ENCODE peak calls at places on chromosomes 13 and 19, in ten cellular contexts. One of them, this sample, is unnamed. For H3K4me1, the result is how much of the 10 kb centered on the place peaks cover.

GRCh38 chr13:34543836-34544235 is 398.2 kb upstream of the NBEA start:
- DNase-seq in GM23338: no peak
- DNase-seq in ovary: no peak
- DNase-seq in CD8-positive, alpha-beta T cell: no peak
- DNase-seq in lung: no peak
- DNase-seq in neural progenitor cell: no peak
- DNase-seq in Peyer's patch: no peak
- DNase-seq in mucosa of descending colon: no peak
- DNase-seq in right atrium auricular region: no peak
- DNase-seq in body of pancreas: no peak
- DNase-seq in this sample: no peak

GRCh38 chr13:24270639-24271131 is 38.7 kb upstream of the C1QTNF9 start:
- DNase-seq in CD8-positive, alpha-beta T cell: peak
- DNase-seq in neural progenitor cell: peak
- DNase-seq in lung: peak
- DNase-seq in GM23338: peak
- DNase-seq in ovary: peak
- DNase-seq in right atrium auricular region: peak
- DNase-seq in mucosa of descending colon: peak
- DNase-seq in body of pancreas: peak
- DNase-seq in Peyer's patch: peak
- DNase-seq in this sample: peak

GRCh38 chr19:8397746-8398721 is 7.9 kb downstream of the RAB11B start:
- DNase-seq in lung: no peak
- DNase-seq in Peyer's patch: peak
- DNase-seq in CD8-positive, alpha-beta T cell: no peak
- DNase-seq in ovary: no peak
- DNase-seq in mucosa of descending colon: peak
- DNase-seq in right atrium auricular region: no peak
- DNase-seq in GM23338: no peak
- DNase-seq in body of pancreas: no peak
- DNase-seq in neural progenitor cell: no peak
- DNase-seq in this sample: no peak

GRCh38 chr13:43664700-43665191 is 122.0 kb downstream of the ENOX1 start:
- DNase-seq in CD8-positive, alpha-beta T cell: no peak
- DNase-seq in neural progenitor cell: peak
- DNase-seq in body of pancreas: peak
- DNase-seq in GM23338: peak
- DNase-seq in mucosa of descending colon: peak
- DNase-seq in Peyer's patch: peak
- DNase-seq in lung: no peak
- DNase-seq in right atrium auricular region: no peak
- DNase-seq in ovary: peak
- DNase-seq in this sample: peak

GRCh38 chr13:21150013-21150412 is 26.3 kb downstream of the SKA3 start:
- DNase-seq in body of pancreas: no peak
- DNase-seq in right atrium auricular region: no peak
- DNase-seq in neural progenitor cell: no peak
- DNase-seq in GM23338: no peak
- DNase-seq in mucosa of descending colon: no peak
- DNase-seq in ovary: no peak
- DNase-seq in lung: no peak
- DNase-seq in CD8-positive, alpha-beta T cell: no peak
- DNase-seq in Peyer's patch: no peak
- DNase-seq in this sample: no peak

GRCh38 chr19:48970923-48971395 is 5.8 kb downstream of the FTL start:
- DNase-seq in right atrium auricular region: peak
- DNase-seq in body of pancreas: peak
- DNase-seq in mucosa of descending colon: peak
- DNase-seq in lung: peak
- DNase-seq in Peyer's patch: peak
- DNase-seq in GM23338: peak
- DNase-seq in neural progenitor cell: peak
- DNase-seq in ovary: peak
- DNase-seq in CD8-positive, alpha-beta T cell: peak
- DNase-seq in this sample: peak

GRCh38 chr13:30520571-30520970 is 54.8 kb upstream of the HMGB1 start:
- DNase-seq in lung: no peak
- DNase-seq in body of pancreas: no peak
- DNase-seq in ovary: no peak
- DNase-seq in Peyer's patch: no peak
- DNase-seq in mucosa of descending colon: no peak
- DNase-seq in CD8-positive, alpha-beta T cell: no peak
- DNase-seq in GM23338: no peak
- DNase-seq in right atrium auricular region: no peak
- DNase-seq in neural progenitor cell: no peak
- DNase-seq in this sample: no peak

GRCh38 chr13:31012285-31013024 is 80.0 kb downstream of the TEX26 start:
- DNase-seq in GM23338: peak
- DNase-seq in Peyer's patch: no peak
- DNase-seq in mucosa of descending colon: no peak
- DNase-seq in neural progenitor cell: peak
- DNase-seq in ovary: no peak
- DNase-seq in body of pancreas: no peak
- DNase-seq in CD8-positive, alpha-beta T cell: no peak
- DNase-seq in lung: no peak
- DNase-seq in right atrium auricular region: no peak
- DNase-seq in this sample: no peak

GRCh38 chr19:6278051-6278450 is 1.7 kb downstream of the MLLT1 start:
- DNase-seq in body of pancreas: no peak
- DNase-seq in GM23338: no peak
- DNase-seq in ovary: no peak
- DNase-seq in Peyer's patch: no peak
- DNase-seq in CD8-positive, alpha-beta T cell: no peak
- DNase-seq in neural progenitor cell: no peak
- DNase-seq in lung: no peak
- DNase-seq in right atrium auricular region: no peak
- DNase-seq in mucosa of descending colon: no peak
- DNase-seq in this sample: no peak
- H3K4me3 ChIP-seq in body of pancreas: no peak
- H3K4me3 ChIP-seq in GM23338: peak
- H3K4me3 ChIP-seq in ovary: no peak
- H3K4me3 ChIP-seq in Peyer's patch: no peak
- H3K4me3 ChIP-seq in CD8-positive, alpha-beta T cell: no peak
- H3K4me3 ChIP-seq in neural progenitor cell: no peak
- H3K4me3 ChIP-seq in lung: no peak
- H3K4me3 ChIP-seq in right atrium auricular region: no peak
- H3K4me3 ChIP-seq in mucosa of descending colon: no peak
- H3K4me3 ChIP-seq in this sample: peak

DNA sequence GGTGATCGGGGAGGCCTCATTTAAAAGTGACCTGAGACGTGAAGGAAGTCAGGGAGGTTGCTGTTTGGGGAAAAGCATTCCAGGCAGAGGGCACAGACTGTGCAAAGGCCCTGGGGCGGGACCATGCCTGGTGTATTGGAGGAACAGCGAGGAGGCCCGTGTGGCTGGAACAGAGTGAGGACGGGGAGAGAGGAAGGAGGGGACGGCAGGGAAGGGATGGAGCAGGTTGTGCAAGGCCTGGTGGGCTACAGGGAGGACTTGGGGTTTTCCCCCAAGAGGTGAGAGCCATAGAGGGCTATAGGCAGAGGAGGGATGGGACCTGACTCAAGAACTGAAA is 17.2 kb downstream of the PTPRS start:
- DNase-seq in neural progenitor cell: no peak
- DNase-seq in body of pancreas: no peak
- DNase-seq in CD8-positive, alpha-beta T cell: no peak
- DNase-seq in Peyer's patch: no peak
- DNase-seq in ovary: no peak
- DNase-seq in lung: no peak
- DNase-seq in mucosa of descending colon: no peak
- DNase-seq in GM23338: no peak
- DNase-seq in right atrium auricular region: no peak
- DNase-seq in this sample: no peak
- TF ChIP-seq CTCF in neural progenitor cell: no peak
- TF ChIP-seq CTCF in body of pancreas: no peak
- TF ChIP-seq CTCF in CD8-positive, alpha-beta T cell: no peak
- TF ChIP-seq CTCF in Peyer's patch: no peak
- TF ChIP-seq CTCF in ovary: no peak
- TF ChIP-seq CTCF in lung: no peak
- TF ChIP-seq CTCF in mucosa of descending colon: no peak
- TF ChIP-seq CTCF in GM23338: no peak
- TF ChIP-seq CTCF in right atrium auricular region: no peak
- TF ChIP-seq CTCF in this sample: no peak

GRCh38 chr19:12782174-12782423 is 6.7 kb upstream of the HOOK2 start:
- DNase-seq in right atrium auricular region: no peak
- DNase-seq in neural progenitor cell: no peak
- DNase-seq in mucosa of descending colon: no peak
- DNase-seq in GM23338: no peak
- DNase-seq in body of pancreas: no peak
- DNase-seq in ovary: no peak
- DNase-seq in lung: peak
- DNase-seq in CD8-positive, alpha-beta T cell: no peak
- DNase-seq in Peyer's patch: no peak
- DNase-seq in this sample: no peak
- H3K4me1 ChIP-seq in right atrium auricular region: under half
- H3K4me1 ChIP-seq in neural progenitor cell: under half
- H3K4me1 ChIP-seq in mucosa of descending colon: half or more
- H3K4me1 ChIP-seq in GM23338: under half
- H3K4me1 ChIP-seq in body of pancreas: half or more
- H3K4me1 ChIP-seq in ovary: under half
- H3K4me1 ChIP-seq in lung: under half
- H3K4me1 ChIP-seq in CD8-positive, alpha-beta T cell: half or more
- H3K4me1 ChIP-seq in Peyer's patch: under half
- H3K4me1 ChIP-seq in this sample: under half

GRCh38 chr19:17606786-17607185 is 51.3 kb downstream of the COLGALT1 start:
- DNase-seq in body of pancreas: no peak
- DNase-seq in neural progenitor cell: peak
- DNase-seq in Peyer's patch: no peak
- DNase-seq in mucosa of descending colon: no peak
- DNase-seq in lung: no peak
- DNase-seq in ovary: no peak
- DNase-seq in right atrium auricular region: no peak
- DNase-seq in CD8-positive, alpha-beta T cell: no peak
- DNase-seq in GM23338: peak
- DNase-seq in this sample: peak
- H3K4me3 ChIP-seq in body of pancreas: no peak
- H3K4me3 ChIP-seq in neural progenitor cell: peak
- H3K4me3 ChIP-seq in Peyer's patch: peak
- H3K4me3 ChIP-seq in mucosa of descending colon: no peak
- H3K4me3 ChIP-seq in lung: no peak
- H3K4me3 ChIP-seq in ovary: no peak
- H3K4me3 ChIP-seq in right atrium auricular region: no peak
- H3K4me3 ChIP-seq in CD8-positive, alpha-beta T cell: no peak
- H3K4me3 ChIP-seq in GM23338: peak
- H3K4me3 ChIP-seq in this sample: peak

DNA sequence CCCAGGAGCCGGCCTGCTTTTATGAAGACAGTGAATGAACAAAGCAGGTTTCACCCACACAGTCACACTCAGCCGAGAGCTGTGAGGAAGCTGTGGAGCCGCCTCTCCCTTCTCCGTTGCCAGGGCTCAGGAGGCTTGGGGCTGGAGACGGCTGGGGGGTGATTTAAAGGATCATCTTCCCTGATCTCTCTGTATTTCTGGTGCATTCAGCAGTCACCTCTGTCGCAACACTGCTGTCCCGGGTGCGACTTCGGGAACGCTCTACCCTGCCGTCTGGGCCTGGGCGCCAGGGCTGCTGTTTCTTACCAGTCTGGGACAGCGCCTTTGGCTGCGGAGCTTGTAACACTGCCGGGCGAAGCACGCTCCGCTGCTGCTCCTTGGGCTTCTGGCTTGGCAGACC is 18.1 kb downstream of the CAPS start:
- DNase-seq in CD8-positive, alpha-beta T cell: no peak
- DNase-seq in mucosa of descending colon: no peak
- DNase-seq in right atrium auricular region: no peak
- DNase-seq in ovary: no peak
- DNase-seq in lung: no peak
- DNase-seq in neural progenitor cell: no peak
- DNase-seq in Peyer's patch: no peak
- DNase-seq in body of pancreas: no peak
- DNase-seq in GM23338: no peak
- DNase-seq in this sample: no peak
- TF ChIP-seq CTCF in CD8-positive, alpha-beta T cell: no peak
- TF ChIP-seq CTCF in mucosa of descending colon: no peak
- TF ChIP-seq CTCF in right atrium auricular region: no peak
- TF ChIP-seq CTCF in ovary: no peak
- TF ChIP-seq CTCF in lung: no peak
- TF ChIP-seq CTCF in neural progenitor cell: no peak
- TF ChIP-seq CTCF in Peyer's patch: no peak
- TF ChIP-seq CTCF in body of pancreas: no peak
- TF ChIP-seq CTCF in GM23338: no peak
- TF ChIP-seq CTCF in this sample: no peak

This sample was measured in Caco-2.